ENCODE peak calls at places on chromosomes 12 and 14, in six cellular contexts. Z, L, G, Q, T and C are unnamed samples.

GRCh38 chr14:65961004-65961403 is 525.2 kb upstream of the CCDC196 start:
- DNase-seq in Z (peak; percentile 54), L (peak; percentile 52), G (peak; percentile 40), Q (peak; percentile 65), T (peak; percentile 41), C (no peak)

GRCh38 chr12:10210225-10210624 is 2.5 kb upstream of the GABARAPL1 start:
- DNase-seq in Z (no peak), L (no peak), G (no peak), Q (no peak), T (no peak), C (no peak)

GRCh38 chr12:114961491-114961890 is 277.5 kb upstream of the TBX3 start:
- DNase-seq in Z (no peak), L (no peak), G (no peak), Q (no peak), T (no peak), C (no peak)

GRCh38 chr12:51383281-51383905 is 7.8 kb downstream of the GALNT6 start:
- DNase-seq in Z (no peak), L (no peak), G (no peak), Q (no peak), T (peak; percentile 21), C (no peak)

GRCh38 chr12:94150483-94151225 is 2.3 kb downstream of the PLXNC1 start:
- DNase-seq in Z (no peak), L (peak; percentile 22), G (peak; percentile 32), Q (peak; percentile 45), T (no peak), C (no peak)

GRCh38 chr14:21525995-21526671 is at the start of gene SALL2:
- DNase-seq in Z (peak; percentile 31), L (peak; percentile 76), G (peak; percentile 85), Q (peak; percentile 66), T (peak; percentile 66), C (peak; percentile 86)

GRCh38 chr14:35342160-35343010 is 50.2 kb downstream of the PSMA6 start:
- DNase-seq in Z (no peak), L (peak; percentile 52), G (peak; percentile 52), Q (no peak), T (no peak), C (peak; percentile 83)

GRCh38 chr12:107329569-107330324 is 236.4 kb upstream of the CRY1 start:
- DNase-seq in Z (no peak), L (no peak), G (no peak), Q (no peak), T (no peak), C (no peak)

GRCh38 chr12:57142121-57142520 is 5.3 kb downstream of the LRP1-AS start:
- DNase-seq in Z (no peak), L (no peak), G (no peak), Q (no peak), T (no peak), C (no peak)

GRCh38 chr12:57616383-57617101 is 5.3 kb downstream of the ARHGEF25 start:
- DNase-seq in Z (no peak), L (no peak), G (no peak), Q (no peak), T (no peak), C (no peak)

GRCh38 chr12:46103691-46104090 is 113.3 kb upstream of the SCAF11 start:
- DNase-seq in Z (no peak), L (no peak), G (no peak), Q (no peak), T (no peak), C (no peak)

GRCh38 chr14:70534904-70535303 is at the start of gene ADAM20:
- DNase-seq in Z (no peak), L (no peak), G (no peak), Q (no peak), T (no peak), C (no peak)

GRCh38 chr14:100416921-100417451 is 93.8 kb downstream of the SLC25A47 start:
- DNase-seq in Z (peak; percentile 57), L (no peak), G (no peak), Q (no peak), T (no peak), C (no peak)

GRCh38 chr12:22628228-22628627 is 3.3 kb downstream of the ETNK1 start:
- DNase-seq in Z (no peak), L (no peak), G (no peak), Q (no peak), T (no peak), C (no peak)

GRCh38 chr12:100142851-100143559 is at the start of gene BLTP3B:
- DNase-seq in Z (peak; percentile 86), L (peak; percentile 94), G (peak; percentile 96), Q (peak; percentile 88), T (peak; percentile 87), C (peak; percentile 96)

GRCh38 chr12:100141998-100142850 is 450 bp downstream of the BLTP3B start:
- DNase-seq in Z (peak; percentile 77), L (peak; percentile 49), G (peak; percentile 53), Q (peak; percentile 34), T (peak; percentile 68), C (peak; percentile 71)

GRCh38 chr12:100141666-100141997 is 1.0 kb downstream of the BLTP3B start:
- DNase-seq in Z (peak; percentile 77), L (no peak), G (no peak), Q (no peak), T (peak; percentile 22), C (peak; percentile 83)

GRCh38 chr12:100133200-100133599 is 9.5 kb downstream of the BLTP3B start:
- DNase-seq in Z (no peak), L (no peak), G (no peak), Q (no peak), T (no peak), C (no peak)

DNA sequence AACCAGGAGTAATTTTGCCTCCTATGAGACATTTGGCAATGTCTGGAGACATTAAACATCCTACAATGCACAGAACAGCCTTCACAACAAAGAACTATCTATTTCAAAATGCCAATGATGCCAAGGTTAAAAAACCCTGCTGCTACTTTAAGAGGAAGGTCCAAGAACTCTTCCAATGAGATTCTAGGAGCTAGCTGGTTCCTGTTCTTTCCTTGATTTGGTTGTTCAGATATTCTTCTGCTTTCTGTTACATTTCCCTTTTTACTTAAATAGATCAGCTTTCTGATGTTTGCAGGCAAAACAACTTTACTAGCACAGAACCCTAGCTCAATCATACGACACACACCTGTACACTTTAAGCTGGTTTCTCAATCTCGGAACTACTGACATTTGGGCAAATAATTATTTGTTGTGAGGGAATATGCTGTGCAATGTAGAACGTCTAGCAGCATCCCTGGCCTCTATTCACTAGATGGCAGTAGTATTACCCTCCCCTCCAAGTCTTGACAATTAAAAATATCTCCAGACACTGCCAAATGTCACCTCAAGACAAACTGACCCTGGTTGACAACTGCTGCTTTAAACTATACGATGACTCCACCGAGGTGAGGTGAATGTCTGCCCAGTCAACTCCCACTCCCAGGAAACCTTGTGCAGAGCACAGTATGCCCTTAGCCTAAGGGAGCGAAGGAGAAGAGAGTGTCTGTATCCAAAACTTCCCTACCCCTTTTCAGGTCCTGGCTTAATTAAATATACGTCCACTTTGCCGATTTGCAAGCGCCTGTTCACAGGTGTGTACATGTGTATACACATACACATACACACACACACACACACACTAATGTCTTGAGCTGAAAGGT is 4.4 kb downstream of the BLTP3B start:
- DNase-seq in Z (peak; percentile 45), L (no peak), G (no peak), Q (no peak), T (peak; percentile 59), C (no peak)
- TF ChIP-seq CTCF in Z (peak; percentile 56), L (peak; percentile 46), G (no peak), Q (no peak), T (peak; percentile 78), C (peak; percentile 22)

GRCh38 chr14:77100961-77101360 is 2.9 kb downstream of the CIPC start:
- DNase-seq in Z (no peak), L (no peak), G (no peak), Q (no peak), T (peak; percentile 69), C (no peak)

GRCh38 chr14:77097689-77098469 is at the start of gene CIPC:
- DNase-seq in Z (peak; percentile 99), L (peak; percentile 100), G (peak; percentile 100), Q (peak; percentile 99), T (peak; percentile 99), C (peak; percentile 99)

GRCh38 chr14:77097006-77097688 is 911 bp upstream of the CIPC start:
- DNase-seq in Z (no peak), L (no peak), G (no peak), Q (no peak), T (no peak), C (no peak)

GRCh38 chr14:77099425-77100167 is 1.5 kb downstream of the CIPC start:
- DNase-seq in Z (no peak), L (no peak), G (no peak), Q (no peak), T (no peak), C (no peak)

DNA sequence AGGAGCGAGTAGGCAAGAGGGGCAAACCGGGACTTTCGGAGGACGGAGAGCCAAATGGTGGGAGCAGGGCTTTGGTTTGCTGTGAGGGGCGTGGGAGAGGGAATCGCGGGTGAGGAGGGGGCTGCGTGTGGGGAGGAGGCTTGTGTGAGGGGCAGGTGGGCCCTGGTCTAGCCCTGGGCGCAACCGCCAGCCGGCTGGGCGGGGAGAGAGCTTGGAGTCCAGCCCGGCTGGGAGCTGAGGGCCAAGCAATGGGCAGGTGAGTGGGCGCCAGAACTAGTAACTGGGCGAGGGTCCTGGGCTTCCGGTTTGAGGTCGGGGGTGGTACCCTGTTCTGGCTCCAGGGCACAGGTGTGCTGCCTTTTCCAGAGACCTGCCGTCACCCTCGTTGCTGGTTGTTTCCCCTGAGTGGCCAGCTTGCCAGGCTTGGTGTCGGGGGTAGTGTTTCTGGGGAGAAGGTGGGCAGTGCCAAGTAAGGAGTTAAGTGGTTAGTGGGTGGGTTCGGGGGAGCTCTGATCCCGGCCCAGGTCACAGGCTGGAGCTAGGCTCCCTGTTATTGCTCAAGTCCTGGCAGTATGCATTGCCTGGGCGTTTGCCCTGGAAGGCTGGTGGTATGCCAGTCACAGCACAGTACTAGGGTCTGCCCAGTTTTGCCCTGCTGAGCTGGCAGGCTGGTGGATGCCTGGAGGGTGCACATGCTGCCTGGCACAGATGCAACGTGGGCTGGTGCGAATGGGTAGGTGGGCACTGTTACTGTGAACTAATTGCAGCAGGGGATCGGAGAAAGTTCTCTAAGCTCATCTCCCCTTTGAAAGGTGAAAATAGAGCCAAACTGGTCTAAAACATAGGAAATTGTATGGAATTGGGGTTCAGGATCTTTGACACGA is 654 bp downstream of the CIPC start:
- DNase-seq in Z (no peak), L (peak; percentile 74), G (peak; percentile 51), Q (peak; percentile 28), T (peak; percentile 20), C (peak; percentile 29)
- H3K4me1 ChIP-seq in Z (peaks cover 18% of the 10 kb centered on the region), L (peaks cover 48% of the 10 kb centered on the region), G (peaks cover 33% of the 10 kb centered on the region), Q (peaks cover 16% of the 10 kb centered on the region), T (peaks cover 49% of the 10 kb centered on the region), C (peaks cover 45% of the 10 kb centered on the region)

GRCh38 chr14:104976198-104977007 is 1.8 kb downstream of the AHNAK2 start:
- DNase-seq in Z (peak; percentile 90), L (peak; percentile 87), G (peak; percentile 90), Q (peak; percentile 80), T (peak; percentile 75), C (peak; percentile 90)
- H3K4me3 ChIP-seq in Z (peak overlapping the region; percentile 63), L (no peak overlapping the region), G (no peak overlapping the region), Q (no peak overlapping the region), T (no peak overlapping the region), C (peak overlapping the region; percentile 73)

DNA sequence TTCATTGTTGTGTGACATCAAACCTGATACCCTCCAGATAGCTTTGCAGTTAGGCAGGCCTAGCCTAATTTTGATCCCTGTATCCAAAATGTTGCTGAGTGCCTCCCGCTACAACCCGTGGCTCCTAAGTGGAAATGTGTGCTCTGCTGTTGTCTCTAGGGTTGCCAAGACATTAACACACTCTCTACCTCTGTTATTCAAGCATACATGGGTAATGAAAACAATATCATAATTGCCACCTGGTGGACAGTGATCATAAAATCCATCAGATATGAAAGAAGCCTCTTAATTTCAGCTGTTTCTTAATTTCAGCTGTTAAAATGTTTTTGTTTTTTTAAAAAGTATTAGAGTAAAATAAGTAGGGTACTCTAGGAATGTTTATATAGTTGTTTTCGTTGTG is 93.5 kb downstream of the PLEKHA5 start:
- DNase-seq in Z (peak; percentile 37), L (no peak), G (no peak), Q (no peak), T (peak; percentile 3), C (no peak)
- TF ChIP-seq CTCF in Z (peak; percentile 48), L (peak; percentile 41), G (no peak), Q (peak; percentile 6), T (peak; percentile 59), C (no peak)